ENCODE peak calls at places on chromosome 13, in seven cellular contexts. One of them, this sample, is unnamed.

GRCh38 chr13:101875717-101876393 is 423.4 kb downstream of the ITGBL1 start:
- DNase-seq in endothelial cell: no peak
- DNase-seq in fibroblast of pulmonary artery: peak
- DNase-seq in B cell: no peak
- DNase-seq in neural crest cell: no peak
- DNase-seq in thyroid gland: no peak
- DNase-seq in endothelial cell of umbilical vein: no peak
- DNase-seq in this sample: peak

GRCh38 chr13:50340566-50341287 is 325.5 kb downstream of the KCNRG start:
- DNase-seq in endothelial cell: no peak
- DNase-seq in fibroblast of pulmonary artery: no peak
- DNase-seq in B cell: no peak
- DNase-seq in neural crest cell: no peak
- DNase-seq in thyroid gland: no peak
- DNase-seq in endothelial cell of umbilical vein: no peak
- DNase-seq in this sample: no peak

GRCh38 chr13:51000058-51000457 is 90.5 kb downstream of the RNASEH2B start:
- DNase-seq in endothelial cell: no peak
- DNase-seq in fibroblast of pulmonary artery: no peak
- DNase-seq in B cell: no peak
- DNase-seq in neural crest cell: no peak
- DNase-seq in thyroid gland: no peak
- DNase-seq in endothelial cell of umbilical vein: no peak
- DNase-seq in this sample: peak

GRCh38 chr13:29924951-29925350 is 74.5 kb upstream of the UBL3 start:
- DNase-seq in endothelial cell: no peak
- DNase-seq in fibroblast of pulmonary artery: peak
- DNase-seq in B cell: no peak
- DNase-seq in neural crest cell: no peak
- DNase-seq in thyroid gland: no peak
- DNase-seq in endothelial cell of umbilical vein: no peak
- DNase-seq in this sample: no peak

GRCh38 chr13:84962849-84963248 is 836.4 kb downstream of the SLITRK6 start:
- DNase-seq in endothelial cell: no peak
- DNase-seq in fibroblast of pulmonary artery: no peak
- DNase-seq in B cell: no peak
- DNase-seq in neural crest cell: no peak
- DNase-seq in thyroid gland: no peak
- DNase-seq in endothelial cell of umbilical vein: no peak
- DNase-seq in this sample: no peak

GRCh38 chr13:36778083-36778671 is 40.8 kb upstream of the RFXAP start:
- DNase-seq in endothelial cell: no peak
- DNase-seq in fibroblast of pulmonary artery: peak
- DNase-seq in B cell: no peak
- DNase-seq in neural crest cell: no peak
- DNase-seq in thyroid gland: no peak
- DNase-seq in endothelial cell of umbilical vein: no peak
- DNase-seq in this sample: no peak

GRCh38 chr13:30864352-30865130 is 41.5 kb upstream of the MEDAG start:
- DNase-seq in endothelial cell: no peak
- DNase-seq in fibroblast of pulmonary artery: peak
- DNase-seq in B cell: no peak
- DNase-seq in neural crest cell: no peak
- DNase-seq in thyroid gland: peak
- DNase-seq in endothelial cell of umbilical vein: peak
- DNase-seq in this sample: peak

GRCh38 chr13:27641711-27642502 is 20.2 kb downstream of the POLR1D start:
- DNase-seq in endothelial cell: no peak
- DNase-seq in fibroblast of pulmonary artery: no peak
- DNase-seq in B cell: no peak
- DNase-seq in neural crest cell: no peak
- DNase-seq in thyroid gland: no peak
- DNase-seq in endothelial cell of umbilical vein: no peak
- DNase-seq in this sample: no peak

GRCh38 chr13:109778102-109778542 is 8.3 kb downstream of the IRS2 start:
- DNase-seq in endothelial cell: no peak
- DNase-seq in fibroblast of pulmonary artery: no peak
- DNase-seq in B cell: no peak
- DNase-seq in neural crest cell: no peak
- DNase-seq in thyroid gland: peak
- DNase-seq in endothelial cell of umbilical vein: peak
- DNase-seq in this sample: peak

GRCh38 chr13:111614009-111614408 is 293.6 kb downstream of the TEX29 start:
- DNase-seq in endothelial cell: no peak
- DNase-seq in fibroblast of pulmonary artery: no peak
- DNase-seq in B cell: no peak
- DNase-seq in neural crest cell: no peak
- DNase-seq in thyroid gland: no peak
- DNase-seq in endothelial cell of umbilical vein: no peak
- DNase-seq in this sample: no peak

GRCh38 chr13:113656015-113656588 is 1.9 kb downstream of the ATP4B start:
- DNase-seq in endothelial cell: no peak
- DNase-seq in fibroblast of pulmonary artery: no peak
- DNase-seq in B cell: no peak
- DNase-seq in neural crest cell: no peak
- DNase-seq in thyroid gland: no peak
- DNase-seq in endothelial cell of umbilical vein: no peak
- DNase-seq in this sample: no peak

GRCh38 chr13:51243832-51244231 is 21.6 kb downstream of the FAM124A start:
- DNase-seq in endothelial cell: no peak
- DNase-seq in fibroblast of pulmonary artery: no peak
- DNase-seq in B cell: no peak
- DNase-seq in neural crest cell: no peak
- DNase-seq in thyroid gland: peak
- DNase-seq in endothelial cell of umbilical vein: no peak
- DNase-seq in this sample: no peak

GRCh38 chr13:74452176-74452575 is 318.0 kb upstream of the KLF12 start:
- DNase-seq in endothelial cell: no peak
- DNase-seq in fibroblast of pulmonary artery: peak
- DNase-seq in B cell: no peak
- DNase-seq in neural crest cell: no peak
- DNase-seq in thyroid gland: no peak
- DNase-seq in endothelial cell of umbilical vein: no peak
- DNase-seq in this sample: peak

GRCh38 chr13:104414771-104415170 is 1348.6 kb upstream of the SLC10A2 start:
- DNase-seq in endothelial cell: no peak
- DNase-seq in fibroblast of pulmonary artery: no peak
- DNase-seq in B cell: no peak
- DNase-seq in neural crest cell: no peak
- DNase-seq in thyroid gland: no peak
- DNase-seq in endothelial cell of umbilical vein: peak
- DNase-seq in this sample: peak

GRCh38 chr13:99158846-99159245 is 41.8 kb upstream of the UBAC2 start:
- DNase-seq in endothelial cell: no peak
- DNase-seq in fibroblast of pulmonary artery: no peak
- DNase-seq in B cell: no peak
- DNase-seq in neural crest cell: no peak
- DNase-seq in thyroid gland: no peak
- DNase-seq in endothelial cell of umbilical vein: no peak
- DNase-seq in this sample: no peak

GRCh38 chr13:19984430-19985218 is 26.1 kb downstream of the ZMYM2 start:
- DNase-seq in endothelial cell: no peak
- DNase-seq in fibroblast of pulmonary artery: peak
- DNase-seq in B cell: peak
- DNase-seq in neural crest cell: no peak
- DNase-seq in thyroid gland: no peak
- DNase-seq in endothelial cell of umbilical vein: peak
- DNase-seq in this sample: peak

GRCh38 chr13:64529874-64530485 is 2700.2 kb downstream of the PCDH9 start:
- DNase-seq in endothelial cell: peak
- DNase-seq in fibroblast of pulmonary artery: peak
- DNase-seq in B cell: no peak
- DNase-seq in neural crest cell: no peak
- DNase-seq in thyroid gland: peak
- DNase-seq in endothelial cell of umbilical vein: no peak
- DNase-seq in this sample: no peak

GRCh38 chr13:99056381-99057014 is 78.6 kb upstream of the DOCK9 start:
- DNase-seq in endothelial cell: no peak
- DNase-seq in fibroblast of pulmonary artery: no peak
- DNase-seq in B cell: no peak
- DNase-seq in neural crest cell: no peak
- DNase-seq in thyroid gland: no peak
- DNase-seq in endothelial cell of umbilical vein: no peak
- DNase-seq in this sample: peak

GRCh38 chr13:59391696-59392095 is 772.0 kb downstream of the DIAPH3 start:
- DNase-seq in endothelial cell: peak
- DNase-seq in fibroblast of pulmonary artery: peak
- DNase-seq in B cell: peak
- DNase-seq in neural crest cell: peak
- DNase-seq in thyroid gland: peak
- DNase-seq in endothelial cell of umbilical vein: peak
- DNase-seq in this sample: peak

GRCh38 chr13:31790992-31791391 is 51.7 kb downstream of the RXFP2 start:
- DNase-seq in endothelial cell: no peak
- DNase-seq in fibroblast of pulmonary artery: no peak
- DNase-seq in B cell: no peak
- DNase-seq in neural crest cell: no peak
- DNase-seq in thyroid gland: no peak
- DNase-seq in endothelial cell of umbilical vein: no peak
- DNase-seq in this sample: no peak

GRCh38 chr13:93249259-93249917 is 22.8 kb downstream of the GPC6 start:
- DNase-seq in endothelial cell: no peak
- DNase-seq in fibroblast of pulmonary artery: peak
- DNase-seq in B cell: no peak
- DNase-seq in neural crest cell: no peak
- DNase-seq in thyroid gland: no peak
- DNase-seq in endothelial cell of umbilical vein: no peak
- DNase-seq in this sample: peak

GRCh38 chr13:44012910-44013309 is 133.2 kb downstream of the LACC1 start:
- DNase-seq in endothelial cell: no peak
- DNase-seq in fibroblast of pulmonary artery: no peak
- DNase-seq in B cell: no peak
- DNase-seq in neural crest cell: no peak
- DNase-seq in thyroid gland: no peak
- DNase-seq in endothelial cell of umbilical vein: peak
- DNase-seq in this sample: no peak

GRCh38 chr13:70634893-70635292 is 526.6 kb upstream of the KLHL1 start:
- DNase-seq in endothelial cell: no peak
- DNase-seq in fibroblast of pulmonary artery: no peak
- DNase-seq in B cell: no peak
- DNase-seq in neural crest cell: no peak
- DNase-seq in thyroid gland: no peak
- DNase-seq in endothelial cell of umbilical vein: peak
- DNase-seq in this sample: peak

GRCh38 chr13:91714726-91715334 is 316.4 kb downstream of the GPC5 start:
- DNase-seq in endothelial cell: no peak
- DNase-seq in fibroblast of pulmonary artery: no peak
- DNase-seq in B cell: no peak
- DNase-seq in neural crest cell: no peak
- DNase-seq in thyroid gland: no peak
- DNase-seq in endothelial cell of umbilical vein: no peak
- DNase-seq in this sample: no peak

GRCh38 chr13:114115796-114116195 is 16.6 kb downstream of the RASA3 start:
- DNase-seq in endothelial cell: no peak
- DNase-seq in fibroblast of pulmonary artery: no peak
- DNase-seq in B cell: no peak
- DNase-seq in neural crest cell: no peak
- DNase-seq in thyroid gland: no peak
- DNase-seq in endothelial cell of umbilical vein: no peak
- DNase-seq in this sample: no peak

GRCh38 chr13:67549331-67549730 is 319.2 kb upstream of the PCDH9 start:
- DNase-seq in endothelial cell: no peak
- DNase-seq in fibroblast of pulmonary artery: peak
- DNase-seq in B cell: no peak
- DNase-seq in neural crest cell: no peak
- DNase-seq in thyroid gland: no peak
- DNase-seq in endothelial cell of umbilical vein: no peak
- DNase-seq in this sample: peak

GRCh38 chr13:80341098-80341701 is at the start of gene SPRY2:
- DNase-seq in endothelial cell: peak
- DNase-seq in fibroblast of pulmonary artery: peak
- DNase-seq in B cell: peak
- DNase-seq in neural crest cell: peak
- DNase-seq in thyroid gland: peak
- DNase-seq in endothelial cell of umbilical vein: peak
- DNase-seq in this sample: peak
- TF ChIP-seq CTCF in endothelial cell: no peak
- TF ChIP-seq CTCF in fibroblast of pulmonary artery: no peak
- TF ChIP-seq CTCF in B cell: no peak
- TF ChIP-seq CTCF in neural crest cell: peak
- TF ChIP-seq CTCF in thyroid gland: no peak
- TF ChIP-seq CTCF in endothelial cell of umbilical vein: peak
- TF ChIP-seq CTCF in this sample: peak

GRCh38 chr13:46796515-46797467 is at the start of gene ESD:
- DNase-seq in endothelial cell: peak
- DNase-seq in fibroblast of pulmonary artery: peak
- DNase-seq in B cell: peak
- DNase-seq in neural crest cell: peak
- DNase-seq in thyroid gland: peak
- DNase-seq in endothelial cell of umbilical vein: peak
- DNase-seq in this sample: peak

GRCh38 chr13:46796129-46796514 is 839 bp downstream of the ESD start:
- DNase-seq in endothelial cell: no peak
- DNase-seq in fibroblast of pulmonary artery: no peak
- DNase-seq in B cell: no peak
- DNase-seq in neural crest cell: no peak
- DNase-seq in thyroid gland: no peak
- DNase-seq in endothelial cell of umbilical vein: no peak
- DNase-seq in this sample: no peak

GRCh38 chr13:46799139-46799538 is 2.2 kb upstream of the ESD start:
- DNase-seq in endothelial cell: no peak
- DNase-seq in fibroblast of pulmonary artery: no peak
- DNase-seq in B cell: no peak
- DNase-seq in neural crest cell: no peak
- DNase-seq in thyroid gland: no peak
- DNase-seq in endothelial cell of umbilical vein: no peak
- DNase-seq in this sample: no peak

GRCh38 chr13:46797468-46798237 is 692 bp upstream of the ESD start:
- DNase-seq in endothelial cell: no peak
- DNase-seq in fibroblast of pulmonary artery: no peak
- DNase-seq in B cell: no peak
- DNase-seq in neural crest cell: no peak
- DNase-seq in thyroid gland: no peak
- DNase-seq in endothelial cell of umbilical vein: no peak
- DNase-seq in this sample: no peak

GRCh38 chr13:46795321-46795720 is 1.6 kb downstream of the ESD start:
- DNase-seq in endothelial cell: no peak
- DNase-seq in fibroblast of pulmonary artery: no peak
- DNase-seq in B cell: no peak
- DNase-seq in neural crest cell: no peak
- DNase-seq in thyroid gland: no peak
- DNase-seq in endothelial cell of umbilical vein: no peak
- DNase-seq in this sample: peak
- TF ChIP-seq CTCF in endothelial cell: no peak
- TF ChIP-seq CTCF in fibroblast of pulmonary artery: no peak
- TF ChIP-seq CTCF in B cell: no peak
- TF ChIP-seq CTCF in neural crest cell: no peak
- TF ChIP-seq CTCF in thyroid gland: no peak
- TF ChIP-seq CTCF in endothelial cell of umbilical vein: no peak
- TF ChIP-seq CTCF in this sample: no peak

GRCh38 chr13:100334209-100334608 is 245.3 kb downstream of the PCCA start:
- DNase-seq in endothelial cell: no peak
- DNase-seq in fibroblast of pulmonary artery: no peak
- DNase-seq in B cell: no peak
- DNase-seq in neural crest cell: no peak
- DNase-seq in thyroid gland: no peak
- DNase-seq in endothelial cell of umbilical vein: no peak
- DNase-seq in this sample: no peak
- TF ChIP-seq CTCF in endothelial cell: no peak
- TF ChIP-seq CTCF in fibroblast of pulmonary artery: no peak
- TF ChIP-seq CTCF in B cell: no peak
- TF ChIP-seq CTCF in neural crest cell: no peak
- TF ChIP-seq CTCF in thyroid gland: no peak
- TF ChIP-seq CTCF in endothelial cell of umbilical vein: no peak
- TF ChIP-seq CTCF in this sample: no peak

GRCh38 chr13:97753269-97753668 is 200.2 kb upstream of the IPO5 start:
- DNase-seq in endothelial cell: no peak
- DNase-seq in fibroblast of pulmonary artery: no peak
- DNase-seq in B cell: no peak
- DNase-seq in neural crest cell: no peak
- DNase-seq in thyroid gland: no peak
- DNase-seq in endothelial cell of umbilical vein: no peak
- DNase-seq in this sample: no peak
- TF ChIP-seq CTCF in endothelial cell: no peak
- TF ChIP-seq CTCF in fibroblast of pulmonary artery: no peak
- TF ChIP-seq CTCF in B cell: no peak
- TF ChIP-seq CTCF in neural crest cell: no peak
- TF ChIP-seq CTCF in thyroid gland: no peak
- TF ChIP-seq CTCF in endothelial cell of umbilical vein: no peak
- TF ChIP-seq CTCF in this sample: no peak